ENCODE peak calls at places on chromosomes 11 and 22, in eight cellular contexts. One of them, this sample, is unnamed.

GRCh38 chr22:39352301-39352867 is 2.6 kb downstream of the SYNGR1 start:
- DNase-seq in BJ: no peak
- DNase-seq in lower leg skin: no peak
- DNase-seq in cardiac muscle cell: no peak
- DNase-seq in body of pancreas: no peak
- DNase-seq in left ventricle myocardium inferior: no peak
- DNase-seq in RWPE1: no peak
- DNase-seq in fibroblast of villous mesenchyme: no peak
- DNase-seq in this sample: no peak

GRCh38 chr11:102912482-102912830 is 37.7 kb upstream of the MMP12 start:
- DNase-seq in BJ: no peak
- DNase-seq in lower leg skin: no peak
- DNase-seq in cardiac muscle cell: no peak
- DNase-seq in body of pancreas: no peak
- DNase-seq in left ventricle myocardium inferior: no peak
- DNase-seq in RWPE1: peak; percentile 48
- DNase-seq in fibroblast of villous mesenchyme: no peak
- DNase-seq in this sample: no peak

GRCh38 chr11:2837096-2837601 is 48.4 kb downstream of the CDKN1C start:
- DNase-seq in BJ: no peak
- DNase-seq in lower leg skin: peak; percentile 63
- DNase-seq in cardiac muscle cell: peak; percentile 97
- DNase-seq in body of pancreas: peak; percentile 63
- DNase-seq in left ventricle myocardium inferior: peak; percentile 73
- DNase-seq in RWPE1: peak; percentile 12
- DNase-seq in fibroblast of villous mesenchyme: peak; percentile 74
- DNase-seq in this sample: no peak

GRCh38 chr11:92969634-92970347 is at the start of gene MTNR1B:
- DNase-seq in BJ: no peak
- DNase-seq in lower leg skin: no peak
- DNase-seq in cardiac muscle cell: peak; percentile 28
- DNase-seq in body of pancreas: no peak
- DNase-seq in left ventricle myocardium inferior: no peak
- DNase-seq in RWPE1: no peak
- DNase-seq in fibroblast of villous mesenchyme: no peak
- DNase-seq in this sample: no peak

GRCh38 chr11:102493524-102493923 is 37.0 kb downstream of the MMP7 start:
- DNase-seq in BJ: no peak
- DNase-seq in lower leg skin: no peak
- DNase-seq in cardiac muscle cell: no peak
- DNase-seq in body of pancreas: no peak
- DNase-seq in left ventricle myocardium inferior: no peak
- DNase-seq in RWPE1: no peak
- DNase-seq in fibroblast of villous mesenchyme: no peak
- DNase-seq in this sample: no peak

GRCh38 chr11:35688023-35688422 is 25.4 kb downstream of the TRIM44 start:
- DNase-seq in BJ: no peak
- DNase-seq in lower leg skin: no peak
- DNase-seq in cardiac muscle cell: no peak
- DNase-seq in body of pancreas: no peak
- DNase-seq in left ventricle myocardium inferior: no peak
- DNase-seq in RWPE1: no peak
- DNase-seq in fibroblast of villous mesenchyme: peak; percentile 36
- DNase-seq in this sample: no peak

GRCh38 chr11:35794850-35795249 is 132.3 kb downstream of the TRIM44 start:
- DNase-seq in BJ: no peak
- DNase-seq in lower leg skin: no peak
- DNase-seq in cardiac muscle cell: no peak
- DNase-seq in body of pancreas: no peak
- DNase-seq in left ventricle myocardium inferior: no peak
- DNase-seq in RWPE1: peak; percentile 71
- DNase-seq in fibroblast of villous mesenchyme: peak; percentile 37
- DNase-seq in this sample: no peak

GRCh38 chr11:112613051-112613972 is 347.9 kb upstream of the NCAM1 start:
- DNase-seq in BJ: peak; percentile 3
- DNase-seq in lower leg skin: peak; percentile 18
- DNase-seq in cardiac muscle cell: no peak
- DNase-seq in body of pancreas: peak; percentile 91
- DNase-seq in left ventricle myocardium inferior: no peak
- DNase-seq in RWPE1: peak; percentile 80
- DNase-seq in fibroblast of villous mesenchyme: peak; percentile 4
- DNase-seq in this sample: no peak

GRCh38 chr11:31636983-31637382 is 127.4 kb downstream of the ELP4 start:
- DNase-seq in BJ: no peak
- DNase-seq in lower leg skin: no peak
- DNase-seq in cardiac muscle cell: no peak
- DNase-seq in body of pancreas: no peak
- DNase-seq in left ventricle myocardium inferior: no peak
- DNase-seq in RWPE1: no peak
- DNase-seq in fibroblast of villous mesenchyme: no peak
- DNase-seq in this sample: no peak

GRCh38 chr11:31645747-31646146 is 136.2 kb downstream of the ELP4 start:
- DNase-seq in BJ: peak; percentile 36
- DNase-seq in lower leg skin: no peak
- DNase-seq in cardiac muscle cell: no peak
- DNase-seq in body of pancreas: no peak
- DNase-seq in left ventricle myocardium inferior: no peak
- DNase-seq in RWPE1: peak; percentile 73
- DNase-seq in fibroblast of villous mesenchyme: peak; percentile 50
- DNase-seq in this sample: no peak

GRCh38 chr11:31643831-31644230 is 134.3 kb downstream of the ELP4 start:
- DNase-seq in BJ: peak; percentile 13
- DNase-seq in lower leg skin: no peak
- DNase-seq in cardiac muscle cell: no peak
- DNase-seq in body of pancreas: no peak
- DNase-seq in left ventricle myocardium inferior: no peak
- DNase-seq in RWPE1: peak; percentile 4
- DNase-seq in fibroblast of villous mesenchyme: peak; percentile 20
- DNase-seq in this sample: no peak

GRCh38 chr11:31640611-31641010 is 131.0 kb downstream of the ELP4 start:
- DNase-seq in BJ: no peak
- DNase-seq in lower leg skin: no peak
- DNase-seq in cardiac muscle cell: peak; percentile 7
- DNase-seq in body of pancreas: peak; percentile 9
- DNase-seq in left ventricle myocardium inferior: no peak
- DNase-seq in RWPE1: no peak
- DNase-seq in fibroblast of villous mesenchyme: no peak
- DNase-seq in this sample: no peak

DNA sequence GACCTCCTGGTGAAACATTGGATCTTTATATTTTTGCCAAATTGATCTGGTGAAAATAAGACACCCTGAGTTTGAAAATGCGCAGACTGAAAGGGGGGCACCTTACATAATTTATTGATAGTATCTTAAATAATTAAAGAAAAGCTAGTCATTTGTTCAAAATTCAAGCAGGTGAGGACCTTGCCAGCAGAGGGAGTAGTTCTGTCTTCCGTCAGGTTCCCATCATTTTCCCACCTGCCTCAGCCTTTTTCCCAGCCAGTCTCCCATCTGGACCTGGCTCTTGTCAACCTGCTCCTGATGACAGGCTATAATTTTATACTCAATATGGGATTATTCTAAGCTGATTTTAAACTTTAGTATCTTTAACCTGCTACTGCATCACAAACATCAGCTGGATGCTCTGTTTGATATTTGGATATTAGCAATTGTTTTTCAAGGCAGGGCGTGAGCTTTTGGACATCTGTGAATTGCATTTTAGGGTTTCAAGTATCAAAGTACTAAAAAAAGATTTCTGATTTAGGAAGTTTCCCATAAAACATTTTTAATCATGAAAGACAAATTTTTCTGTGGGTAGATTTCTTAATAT is 132.0 kb downstream of the ELP4 start:
- DNase-seq in BJ: no peak
- DNase-seq in lower leg skin: no peak
- DNase-seq in cardiac muscle cell: peak; percentile 59
- DNase-seq in body of pancreas: peak; percentile 16
- DNase-seq in left ventricle myocardium inferior: no peak
- DNase-seq in RWPE1: peak; percentile 16
- DNase-seq in fibroblast of villous mesenchyme: peak; percentile 29
- DNase-seq in this sample: no peak
- TF ChIP-seq CTCF in BJ: peak; percentile 60
- TF ChIP-seq CTCF in lower leg skin: no peak
- TF ChIP-seq CTCF in cardiac muscle cell: peak; percentile 57
- TF ChIP-seq CTCF in body of pancreas: peak; percentile 35
- TF ChIP-seq CTCF in left ventricle myocardium inferior: peak; percentile 70
- TF ChIP-seq CTCF in RWPE1: peak; percentile 72
- TF ChIP-seq CTCF in fibroblast of villous mesenchyme: peak; percentile 72
- TF ChIP-seq CTCF in this sample: no peak

GRCh38 chr22:50059881-50060262 is 1.8 kb upstream of the TTLL8 start:
- DNase-seq in BJ: no peak
- DNase-seq in lower leg skin: no peak
- DNase-seq in cardiac muscle cell: no peak
- DNase-seq in body of pancreas: no peak
- DNase-seq in left ventricle myocardium inferior: no peak
- DNase-seq in RWPE1: no peak
- DNase-seq in fibroblast of villous mesenchyme: no peak
- DNase-seq in this sample: no peak

GRCh38 chr22:50061141-50061823 is 3.2 kb upstream of the TTLL8 start:
- DNase-seq in BJ: no peak
- DNase-seq in lower leg skin: no peak
- DNase-seq in cardiac muscle cell: no peak
- DNase-seq in body of pancreas: no peak
- DNase-seq in left ventricle myocardium inferior: no peak
- DNase-seq in RWPE1: no peak
- DNase-seq in fibroblast of villous mesenchyme: no peak
- DNase-seq in this sample: no peak

GRCh38 chr22:50059185-50059880 is 1.2 kb upstream of the TTLL8 start:
- DNase-seq in BJ: peak; percentile 4
- DNase-seq in lower leg skin: no peak
- DNase-seq in cardiac muscle cell: peak; percentile 72
- DNase-seq in body of pancreas: no peak
- DNase-seq in left ventricle myocardium inferior: no peak
- DNase-seq in RWPE1: peak; percentile 15
- DNase-seq in fibroblast of villous mesenchyme: peak; percentile 68
- DNase-seq in this sample: no peak

GRCh38 chr22:50061824-50062355 is 3.8 kb upstream of the TTLL8 start:
- DNase-seq in BJ: no peak
- DNase-seq in lower leg skin: no peak
- DNase-seq in cardiac muscle cell: no peak
- DNase-seq in body of pancreas: no peak
- DNase-seq in left ventricle myocardium inferior: no peak
- DNase-seq in RWPE1: no peak
- DNase-seq in fibroblast of villous mesenchyme: no peak
- DNase-seq in this sample: no peak

DNA sequence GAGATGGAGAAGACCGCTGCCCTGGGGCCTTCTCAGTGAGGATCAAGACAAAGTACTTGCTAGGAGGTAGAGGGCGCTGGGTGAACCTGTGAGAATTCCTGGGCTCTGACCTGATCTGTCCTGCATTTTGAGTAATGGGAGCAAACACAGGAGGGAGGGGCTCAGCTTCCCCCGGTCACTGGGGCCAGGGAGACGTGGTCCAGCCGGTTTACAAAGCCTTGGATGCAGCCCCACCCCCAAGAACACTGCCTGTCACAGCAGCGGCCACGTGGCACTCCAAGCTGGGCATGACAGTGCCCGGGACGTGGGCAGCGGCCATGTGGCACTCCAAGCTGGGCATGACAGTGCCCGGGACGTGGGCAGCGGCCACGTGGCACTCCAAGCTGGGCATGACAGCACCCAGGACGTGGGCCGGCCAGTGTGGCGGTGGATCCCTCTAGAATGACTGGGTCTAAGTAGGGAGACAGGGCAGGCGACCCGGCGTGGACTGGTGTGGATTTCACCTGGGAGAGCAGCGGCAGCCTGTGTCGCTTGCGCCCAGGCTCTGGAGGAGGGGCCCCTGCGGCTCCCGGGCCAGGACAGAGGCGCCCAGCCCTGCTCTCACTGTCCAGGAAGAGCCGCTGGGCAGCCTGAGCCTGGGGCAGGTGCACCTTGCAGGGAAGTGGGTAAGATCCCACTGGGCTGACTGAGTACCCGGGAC is 2.5 kb upstream of the TTLL8 start:
- DNase-seq in BJ: no peak
- DNase-seq in lower leg skin: no peak
- DNase-seq in cardiac muscle cell: no peak
- DNase-seq in body of pancreas: peak; percentile 70
- DNase-seq in left ventricle myocardium inferior: no peak
- DNase-seq in RWPE1: no peak
- DNase-seq in fibroblast of villous mesenchyme: no peak
- DNase-seq in this sample: no peak
- TF ChIP-seq CTCF in BJ: no peak
- TF ChIP-seq CTCF in lower leg skin: no peak
- TF ChIP-seq CTCF in cardiac muscle cell: no peak
- TF ChIP-seq CTCF in body of pancreas: no peak
- TF ChIP-seq CTCF in left ventricle myocardium inferior: no peak
- TF ChIP-seq CTCF in RWPE1: no peak
- TF ChIP-seq CTCF in fibroblast of villous mesenchyme: no peak
- TF ChIP-seq CTCF in this sample: no peak

GRCh38 chr11:45181595-45182550 is 35.4 kb downstream of the PRDM11 start:
- DNase-seq in BJ: no peak
- DNase-seq in lower leg skin: no peak
- DNase-seq in cardiac muscle cell: no peak
- DNase-seq in body of pancreas: no peak
- DNase-seq in left ventricle myocardium inferior: no peak
- DNase-seq in RWPE1: no peak
- DNase-seq in fibroblast of villous mesenchyme: no peak
- DNase-seq in this sample: no peak

GRCh38 chr11:45180888-45181594 is 34.6 kb downstream of the PRDM11 start:
- DNase-seq in BJ: no peak
- DNase-seq in lower leg skin: no peak
- DNase-seq in cardiac muscle cell: no peak
- DNase-seq in body of pancreas: peak; percentile 76
- DNase-seq in left ventricle myocardium inferior: peak; percentile 64
- DNase-seq in RWPE1: peak; percentile 89
- DNase-seq in fibroblast of villous mesenchyme: peak; percentile 37
- DNase-seq in this sample: no peak

GRCh38 chr11:45179686-45180085 is 33.2 kb downstream of the PRDM11 start:
- DNase-seq in BJ: no peak
- DNase-seq in lower leg skin: no peak
- DNase-seq in cardiac muscle cell: no peak
- DNase-seq in body of pancreas: no peak
- DNase-seq in left ventricle myocardium inferior: no peak
- DNase-seq in RWPE1: no peak
- DNase-seq in fibroblast of villous mesenchyme: no peak
- DNase-seq in this sample: no peak

GRCh38 chr11:45178890-45179663 is 32.6 kb downstream of the PRDM11 start:
- DNase-seq in BJ: no peak
- DNase-seq in lower leg skin: no peak
- DNase-seq in cardiac muscle cell: no peak
- DNase-seq in body of pancreas: no peak
- DNase-seq in left ventricle myocardium inferior: no peak
- DNase-seq in RWPE1: peak; percentile 69
- DNase-seq in fibroblast of villous mesenchyme: no peak
- DNase-seq in this sample: no peak

DNA sequence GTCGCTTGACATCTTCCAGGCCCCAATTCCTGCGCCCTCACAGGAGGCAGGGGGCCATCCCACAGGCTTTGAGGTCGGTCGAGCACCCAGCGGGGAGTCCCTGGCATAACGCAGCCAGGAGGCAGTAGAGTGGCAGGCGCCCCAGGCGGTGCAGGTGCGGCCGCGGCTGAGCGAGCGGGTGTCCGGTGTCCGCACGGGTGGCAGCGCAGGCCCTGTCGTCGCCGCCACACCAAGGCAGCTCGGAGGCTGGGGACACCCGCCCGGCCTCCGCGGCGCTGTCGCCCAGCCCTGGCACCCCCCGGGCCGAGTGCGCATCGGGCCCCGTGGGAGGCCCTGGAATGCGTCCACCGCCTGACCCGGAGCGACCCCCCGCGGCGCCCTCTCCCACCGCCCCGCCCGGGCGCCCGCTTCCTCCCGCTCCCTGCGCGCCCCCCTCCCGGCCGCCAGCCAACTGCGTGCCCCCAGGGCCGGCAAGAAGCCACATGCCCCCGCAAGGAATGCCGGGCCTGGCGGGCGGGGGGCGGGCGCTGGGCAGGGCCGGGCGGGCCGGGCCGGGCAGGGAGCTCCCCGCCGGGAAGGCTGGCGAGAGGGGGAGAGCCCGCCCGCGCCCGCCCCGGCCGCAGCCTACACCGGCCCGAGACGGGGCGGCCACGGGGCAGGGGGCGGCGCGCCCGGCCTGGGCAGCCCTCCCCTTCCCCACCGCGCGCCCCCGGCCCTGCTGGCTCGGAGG is 33.9 kb downstream of the PRDM11 start:
- DNase-seq in BJ: no peak
- DNase-seq in lower leg skin: no peak
- DNase-seq in cardiac muscle cell: peak; percentile 75
- DNase-seq in body of pancreas: peak; percentile 72
- DNase-seq in left ventricle myocardium inferior: peak; percentile 58
- DNase-seq in RWPE1: peak; percentile 78
- DNase-seq in fibroblast of villous mesenchyme: no peak
- DNase-seq in this sample: no peak
- TF ChIP-seq CTCF in BJ: peak; percentile 56
- TF ChIP-seq CTCF in lower leg skin: no peak
- TF ChIP-seq CTCF in cardiac muscle cell: peak; percentile 31
- TF ChIP-seq CTCF in body of pancreas: peak; percentile 65
- TF ChIP-seq CTCF in left ventricle myocardium inferior: peak; percentile 68
- TF ChIP-seq CTCF in RWPE1: peak; percentile 46
- TF ChIP-seq CTCF in fibroblast of villous mesenchyme: peak; percentile 30
- TF ChIP-seq CTCF in this sample: no peak

DNA sequence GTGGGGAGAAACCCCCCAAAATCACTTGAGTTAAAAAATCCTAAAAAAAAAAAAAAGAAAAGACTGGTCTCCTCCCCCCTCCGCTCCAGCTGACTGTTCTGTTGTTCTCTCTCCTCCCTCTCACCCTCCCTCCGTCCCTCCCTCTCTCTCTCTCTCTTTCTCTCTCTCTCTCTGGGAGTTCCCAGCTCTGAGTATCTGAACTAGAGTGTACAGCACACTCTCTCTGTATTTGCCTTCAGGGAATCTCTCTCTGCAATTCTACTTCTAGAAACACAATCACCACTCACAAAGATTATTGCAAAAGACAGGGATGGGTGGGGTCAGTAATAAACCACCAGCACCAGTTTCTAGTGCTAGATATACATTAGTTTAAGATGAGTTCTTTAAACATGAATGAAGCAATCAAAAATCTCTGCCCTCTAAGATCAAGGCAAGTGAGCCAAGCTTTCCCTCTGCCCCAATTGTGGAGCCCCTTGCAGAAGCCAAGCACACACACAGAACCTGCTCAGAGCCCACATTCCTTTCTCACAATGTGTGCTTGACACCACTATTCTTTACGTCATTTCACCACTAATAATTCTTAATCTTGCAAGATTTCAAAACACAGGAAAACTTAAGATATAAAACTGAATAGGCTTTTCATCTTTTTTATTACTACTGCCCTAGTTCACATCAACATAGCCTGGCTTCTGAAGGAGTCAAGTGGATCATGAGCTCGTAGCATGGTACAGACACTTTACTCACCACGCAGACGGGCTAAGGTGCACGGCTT is 133.5 kb downstream of the RBFOX2 start:
- DNase-seq in BJ: peak; percentile 60
- DNase-seq in lower leg skin: peak; percentile 36
- DNase-seq in cardiac muscle cell: peak; percentile 78
- DNase-seq in body of pancreas: no peak
- DNase-seq in left ventricle myocardium inferior: no peak
- DNase-seq in RWPE1: peak; percentile 70
- DNase-seq in fibroblast of villous mesenchyme: peak; percentile 92
- DNase-seq in this sample: no peak
- TF ChIP-seq CTCF in BJ: no peak
- TF ChIP-seq CTCF in lower leg skin: no peak
- TF ChIP-seq CTCF in cardiac muscle cell: no peak
- TF ChIP-seq CTCF in body of pancreas: no peak
- TF ChIP-seq CTCF in left ventricle myocardium inferior: no peak
- TF ChIP-seq CTCF in RWPE1: no peak
- TF ChIP-seq CTCF in fibroblast of villous mesenchyme: no peak
- TF ChIP-seq CTCF in this sample: no peak

This sample was measured in omental fat pad.